ENCODE peak calls at places on chromosomes 6 and 20, in eight cellular contexts. W is upper lobe of right lung; R is right lobe of liver; J is colonic mucosa; K is GM12878; M is mammary epithelial cell; E is HCT116; Z is CD8-positive, alpha-beta T cell. F is an unnamed sample. For H3K4me1, the result is how much of the 10 kb centered on the place peaks cover.

GRCh38 chr6:36599791-36600209 is 5.6 kb downstream of the SRSF3 start:
- DNase-seq in E (no peak), M (peak), W (peak), Z (peak), J (no peak), K (no peak), R (no peak), F (peak)

GRCh38 chr6:93323630-93324029 is 95.7 kb downstream of the EPHA7 start:
- DNase-seq in E (no peak), R (no peak), J (no peak), Z (no peak), W (no peak), K (no peak), M (no peak), F (no peak)

GRCh38 chr20:3866464-3866863 is 19.8 kb downstream of the MAVS start:
- DNase-seq in J (no peak), K (no peak), E (no peak), W (no peak), M (peak), Z (no peak), R (no peak), F (no peak)

GRCh38 chr20:3277686-3278465 is 38.9 kb upstream of the SLC4A11 start:
- DNase-seq in E (no peak), M (no peak), K (no peak), J (no peak), Z (no peak), R (no peak), W (no peak), F (no peak)

GRCh38 chr6:51633424-51633823 is 454.0 kb downstream of the PKHD1 start:
- DNase-seq in W (no peak), Z (no peak), J (no peak), E (no peak), K (no peak), R (no peak), M (no peak), F (no peak)

GRCh38 chr6:118709859-118710350 is 58.5 kb upstream of the CEP85L start:
- DNase-seq in Z (peak), M (peak), W (no peak), K (peak), E (no peak), J (peak), R (no peak), F (peak)

GRCh38 chr6:37190159-37190535 is 20.2 kb downstream of the PIM1 start:
- DNase-seq in W (no peak), R (no peak), K (no peak), M (no peak), E (no peak), Z (no peak), J (no peak), F (no peak)

GRCh38 chr6:106253194-106253593 is 72.4 kb downstream of the ATG5 start:
- DNase-seq in K (no peak), Z (no peak), M (peak), J (no peak), E (no peak), W (no peak), R (no peak), F (peak)

GRCh38 chr20:49893242-49894072 is 21.9 kb downstream of the SPATA2 start:
- DNase-seq in R (no peak), M (no peak), J (no peak), K (no peak), W (no peak), Z (no peak), E (no peak), F (no peak)

GRCh38 chr6:145551164-145551563 is 184.2 kb downstream of the EPM2A start:
- DNase-seq in W (no peak), R (no peak), K (no peak), J (no peak), M (no peak), Z (no peak), E (no peak), F (no peak)

GRCh38 chr6:5989141-5989723 is 17.5 kb downstream of the NRN1 start:
- DNase-seq in J (peak), W (peak), Z (no peak), E (no peak), K (no peak), M (no peak), R (no peak), F (no peak)

GRCh38 chr20:40728470-40728869 is 39.4 kb upstream of the MAFB start:
- DNase-seq in J (no peak), W (no peak), R (no peak), E (no peak), Z (no peak), K (no peak), M (no peak), F (no peak)

GRCh38 chr6:22722913-22723312 is 153.5 kb downstream of the HDGFL1 start:
- DNase-seq in J (no peak), Z (no peak), W (no peak), K (no peak), R (no peak), E (no peak), M (no peak), F (no peak)

GRCh38 chr6:128892079-128892478 is 9.1 kb downstream of the LAMA2 start:
- DNase-seq in E (no peak), M (no peak), R (no peak), W (no peak), J (no peak), Z (no peak), K (no peak), F (no peak)

GRCh38 chr20:40673442-40673841 is 15.6 kb downstream of the MAFB start:
- DNase-seq in J (no peak), E (no peak), R (no peak), Z (no peak), W (no peak), M (peak), K (no peak), F (peak)

GRCh38 chr6:125182237-125183018 is 28.9 kb downstream of the TPD52L1 start:
- DNase-seq in E (no peak), K (no peak), M (no peak), W (no peak), Z (no peak), J (no peak), R (no peak), F (no peak)

GRCh38 chr20:2984956-2985661 is 58.3 kb upstream of the GNRH2 start:
- DNase-seq in W (no peak), J (no peak), E (no peak), K (no peak), M (peak), Z (no peak), R (no peak), F (peak)

GRCh38 chr6:131231103-131231502 is 95.8 kb downstream of the AKAP7 start:
- DNase-seq in M (peak), Z (no peak), W (no peak), K (no peak), E (no peak), J (no peak), R (no peak), F (peak)

GRCh38 chr6:41517473-41517872 is 28.7 kb upstream of the FOXP4 start:
- DNase-seq in J (peak), Z (no peak), M (no peak), K (no peak), R (no peak), W (no peak), E (no peak), F (no peak)

GRCh38 chr6:33789550-33789895 is 593 bp upstream of the LEMD2 start:
- DNase-seq in K (no peak), E (no peak), M (no peak), J (no peak), R (no peak), W (peak), Z (no peak), F (no peak)

GRCh38 chr6:13063300-13063918 is 264.9 kb downstream of the TBC1D7 start:
- DNase-seq in R (no peak), W (no peak), M (no peak), K (no peak), E (no peak), Z (no peak), J (no peak), F (no peak)

GRCh38 chr6:112413805-112414204 is 66.7 kb downstream of the RFPL4B start:
- DNase-seq in M (peak), Z (no peak), W (no peak), E (no peak), J (no peak), K (no peak), R (no peak), F (peak)

GRCh38 chr6:158853872-158854213 is 34.7 kb upstream of the EZR start:
- DNase-seq in W (no peak), Z (no peak), R (no peak), M (no peak), J (no peak), E (no peak), K (no peak), F (no peak)

GRCh38 chr20:55155360-55155759 is 680.0 kb downstream of the DOK5 start:
- DNase-seq in K (no peak), M (no peak), Z (no peak), R (no peak), E (no peak), W (no peak), J (no peak), F (no peak)

GRCh38 chr6:56671651-56672461 is 29.2 kb upstream of the DST start:
- DNase-seq in K (no peak), Z (no peak), E (no peak), J (peak), M (no peak), R (no peak), W (no peak), F (no peak)

GRCh38 chr6:165890404-165890735 is 227.3 kb upstream of the PDE10A start:
- DNase-seq in K (no peak), J (no peak), E (no peak), M (no peak), R (no peak), Z (no peak), W (no peak), F (no peak)

GRCh38 chr20:37911838-37912273 is 8.9 kb downstream of the VSTM2L start:
- DNase-seq in J (peak), E (no peak), K (no peak), W (no peak), M (peak), Z (no peak), R (no peak), F (peak)

GRCh38 chr20:15673206-15673605 is 900.0 kb downstream of the KIF16B start:
- DNase-seq in R (no peak), M (peak), E (no peak), Z (no peak), K (no peak), J (no peak), W (no peak), F (peak)

GRCh38 chr6:53066059-53066406 is 829 bp downstream of the FBXO9 start:
- DNase-seq in J (peak), K (no peak), M (peak), Z (peak), W (peak), E (no peak), R (peak), F (no peak)

GRCh38 chr6:124099520-124099919 is 295.9 kb downstream of the NKAIN2 start:
- DNase-seq in M (no peak), E (no peak), R (no peak), J (no peak), W (no peak), K (no peak), Z (no peak), F (no peak)

GRCh38 chr6:170360476-170360875 is 53.9 kb downstream of the FAM120B start:
- DNase-seq in J (no peak), M (no peak), W (no peak), E (no peak), Z (no peak), R (no peak), K (no peak), F (no peak)

GRCh38 chr20:45969712-45970634 is 2.0 kb downstream of the ZNF335 start:
- DNase-seq in W (peak), J (peak), E (peak), Z (no peak), M (peak), R (peak), K (no peak), F (no peak)

GRCh38 chr6:21402368-21402767 is 191.2 kb upstream of the SOX4 start:
- DNase-seq in K (peak), J (no peak), W (no peak), E (no peak), R (no peak), M (peak), Z (no peak), F (peak)

GRCh38 chr6:42963855-42964605 is 3.5 kb downstream of the GNMT start:
- DNase-seq in E (no peak), W (no peak), M (peak), Z (no peak), J (peak), K (no peak), R (no peak), F (no peak)
- TF ChIP-seq CTCF in E (peak), W (no peak), M (peak), Z (no peak), J (peak), K (no peak), R (no peak), F (peak)

DNA sequence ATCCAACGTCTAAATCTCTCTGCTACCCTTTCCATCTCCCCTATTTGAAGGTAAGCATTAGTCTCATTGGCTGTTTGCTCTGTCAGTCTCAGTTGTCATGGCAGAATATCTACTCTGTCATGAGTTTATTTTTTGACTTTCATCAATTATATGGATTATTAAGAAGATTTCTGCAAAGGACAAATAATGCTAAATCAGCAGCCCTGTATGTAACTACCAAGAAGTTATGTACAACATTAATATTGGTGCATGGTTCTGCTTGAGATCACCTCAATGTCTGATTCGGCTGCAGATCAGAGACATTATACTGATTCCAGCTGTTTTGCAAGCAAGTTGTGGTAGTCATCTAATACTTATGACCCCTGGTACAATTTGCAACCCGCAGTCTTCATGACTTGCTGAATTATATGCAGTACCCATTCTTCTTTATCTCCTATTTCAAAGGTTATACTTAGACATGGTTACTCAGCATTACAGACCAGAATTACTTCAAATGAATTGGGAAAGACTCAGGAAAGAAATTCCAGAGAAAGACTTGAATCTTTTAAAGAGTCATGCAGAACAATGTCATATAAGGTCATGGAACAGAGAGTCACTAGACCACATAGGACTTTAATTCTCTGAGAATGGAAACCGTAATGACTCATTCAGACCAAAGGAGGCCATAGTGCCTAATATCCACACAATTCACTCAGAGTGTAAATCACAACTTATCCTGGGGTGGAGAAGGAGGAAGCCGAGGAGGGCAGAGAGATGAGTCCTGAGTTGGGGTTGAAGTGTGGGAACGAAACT is 201.4 kb downstream of the IBTK start:
- DNase-seq in R (no peak), Z (no peak), M (no peak), K (no peak), E (no peak), W (no peak), J (no peak), F (no peak)
- H3K4me1 ChIP-seq in R (under half), Z (under half), M (under half), K (under half), E (under half), W (under half), J (under half), F (under half)

DNA sequence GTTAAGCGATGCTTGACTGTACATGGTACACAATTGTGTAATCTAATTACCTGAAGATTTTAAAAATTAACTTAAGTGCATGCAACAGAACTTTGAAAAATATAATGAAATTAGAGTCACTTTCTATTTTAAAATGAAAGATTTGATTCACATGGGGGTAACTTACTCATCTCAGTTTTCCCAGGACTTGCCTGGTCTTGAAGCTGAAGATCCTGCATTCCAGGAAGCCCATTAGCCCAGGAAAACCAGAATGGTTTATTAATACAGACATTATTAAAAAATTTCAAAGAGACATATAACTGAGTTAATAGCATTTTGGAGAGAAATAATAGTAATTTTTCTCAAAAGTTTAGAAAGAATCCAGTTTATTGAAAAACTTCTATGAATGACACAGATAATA is 190.6 kb downstream of the SIM1 start:
- DNase-seq in W (no peak), R (no peak), M (peak), E (no peak), K (no peak), J (no peak), Z (no peak), F (peak)
- TF ChIP-seq CTCF in W (no peak), R (no peak), M (no peak), E (no peak), K (no peak), J (no peak), Z (no peak), F (no peak)

GRCh38 chr6:43271103-43271815 is 26.8 kb upstream of the SLC22A7 start:
- DNase-seq in E (no peak), R (no peak), K (peak), J (no peak), W (no peak), Z (no peak), M (no peak), F (no peak)
- H3K4me1 ChIP-seq in E (under half), R (under half), K (under half), J (under half), W (under half), Z (under half), M (under half), F (under half)